ENCODE peak calls at places on chromosomes 16 and 17, in four cellular contexts. N, V, W and Y are unnamed samples.

GRCh38 chr16:4365014-4365406 is 6.6 kb upstream of the VASN start:
- DNase-seq in N (no peak), V (no peak), W (no peak), Y (no peak)

GRCh38 chr17:45006927-45007461 is 38.9 kb upstream of the C1QL1 start:
- DNase-seq in N (no peak), V (no peak), W (no peak), Y (no peak)

GRCh38 chr16:25747160-25747758 is 55.5 kb downstream of the HS3ST4 start:
- DNase-seq in N (no peak), V (peak), W (no peak), Y (peak)

GRCh38 chr16:49436181-49436580 is 62.6 kb downstream of the C16orf78 start:
- DNase-seq in N (no peak), V (no peak), W (no peak), Y (no peak)

GRCh38 chr16:929227-929669 is 41.5 kb downstream of the LMF1 start:
- DNase-seq in N (no peak), V (no peak), W (no peak), Y (no peak)

GRCh38 chr17:46949291-46950174 is 26.6 kb downstream of the GOSR2 start:
- DNase-seq in N (no peak), V (no peak), W (no peak), Y (no peak)

GRCh38 chr16:85613609-85614337 is 651 bp downstream of the GSE1 start:
- DNase-seq in N (no peak), V (peak), W (peak), Y (no peak)

GRCh38 chr17:69535022-69535570 is 120.6 kb downstream of the MAP2K6 start:
- DNase-seq in N (no peak), V (no peak), W (no peak), Y (no peak)

GRCh38 chr16:31082368-31083045 is 6.2 kb downstream of the PRSS53 start:
- DNase-seq in N (no peak), V (no peak), W (no peak), Y (no peak)

GRCh38 chr16:84841787-84842300 is 22.1 kb downstream of the CRISPLD2 start:
- DNase-seq in N (no peak), V (no peak), W (peak), Y (no peak)

GRCh38 chr17:21072623-21073278 is 29.9 kb upstream of the USP22 start:
- DNase-seq in N (no peak), V (no peak), W (no peak), Y (no peak)

GRCh38 chr17:57276621-57277020 is 20.3 kb downstream of the MSI2 start:
- DNase-seq in N (no peak), V (no peak), W (no peak), Y (peak)